ENCODE peak calls at places on chromosomes 1 and 21, in nine cellular contexts. J, D, F, V, N, P, G, T and A are unnamed samples.
A peak's percentile ranks its signal among the peaks of the same experiment; 100 is the strongest.

GRCh38 chr1:245156736-245157505 is 2.1 kb downstream of the KIF26B start:
- DNase-seq in D (peak; percentile 15), P (no peak), J (no peak), G (no peak), N (no peak), V (no peak), F (peak; percentile 69), T (peak; percentile 43), A (no peak)

GRCh38 chr1:7590426-7590790 is 180.7 kb upstream of the VAMP3 start:
- DNase-seq in D (no peak), T (no peak), J (no peak), P (no peak), F (no peak), V (no peak), G (no peak), N (no peak), A (no peak)

GRCh38 chr1:42173961-42174715 is 9.6 kb upstream of the GUCA2A start:
- DNase-seq in F (no peak), V (no peak), T (no peak), P (no peak), G (no peak), J (no peak), N (no peak), D (no peak), A (no peak)

GRCh38 chr1:232438476-232438875 is 191.5 kb downstream of the SIPA1L2 start:
- DNase-seq in D (no peak), F (no peak), V (no peak), J (no peak), P (no peak), T (no peak), N (no peak), G (no peak), A (no peak)

GRCh38 chr1:109156916-109157385 is 43.0 kb downstream of the ELAPOR1 start:
- DNase-seq in J (no peak), P (no peak), F (no peak), V (no peak), D (no peak), T (no peak), G (no peak), N (no peak), A (no peak)

GRCh38 chr1:97137862-97138514 is 416.4 kb downstream of the PTBP2 start:
- DNase-seq in G (peak; percentile 31), P (no peak), N (no peak), F (peak; percentile 16), V (no peak), D (peak; percentile 5), J (peak; percentile 20), T (peak; percentile 22), A (peak; percentile 46)

GRCh38 chr1:238107322-238107721 is 216.6 kb upstream of the ZP4 start:
- DNase-seq in F (no peak), N (no peak), G (no peak), V (no peak), D (no peak), T (no peak), P (no peak), J (no peak), A (no peak)

GRCh38 chr1:31228986-31229385 is 10.7 kb downstream of the NKAIN1 start:
- DNase-seq in P (no peak), V (no peak), F (no peak), G (no peak), N (no peak), D (no peak), J (no peak), T (no peak), A (no peak)

GRCh38 chr1:160007577-160008200 is 24.1 kb downstream of the PIGM start:
- DNase-seq in D (peak; percentile 29), G (peak; percentile 31), F (peak; percentile 9), P (no peak), N (no peak), J (peak; percentile 66), T (no peak), V (no peak), A (no peak)

GRCh38 chr1:173476664-173477285 is 360 bp upstream of the PRDX6 start:
- DNase-seq in F (peak; percentile 94), G (peak; percentile 86), V (peak; percentile 75), P (peak; percentile 99), N (peak; percentile 26), T (peak; percentile 90), J (peak; percentile 85), D (peak; percentile 91), A (peak; percentile 82)

GRCh38 chr1:12174789-12175455 is 8.1 kb downstream of the TNFRSF1B start:
- DNase-seq in J (no peak), V (no peak), G (no peak), F (peak; percentile 53), D (no peak), P (no peak), N (no peak), T (no peak), A (no peak)

GRCh38 chr21:29002442-29003144 is 9.9 kb upstream of the LTN1 start:
- DNase-seq in G (peak; percentile 85), P (peak; percentile 72), N (peak; percentile 84), F (peak; percentile 97), D (peak; percentile 84), J (peak; percentile 89), T (peak; percentile 95), V (peak; percentile 90), A (peak; percentile 95)

GRCh38 chr1:51558375-51558924 is 39.4 kb upstream of the EPS15 start:
- DNase-seq in T (no peak), D (no peak), V (no peak), F (peak; percentile 47), G (peak; percentile 55), P (no peak), J (no peak), N (no peak), A (peak; percentile 91)

GRCh38 chr1:23837905-23838304 is 12.7 kb upstream of the HMGCL start:
- DNase-seq in P (no peak), G (no peak), J (no peak), F (peak; percentile 34), V (no peak), D (no peak), N (no peak), T (no peak), A (no peak)

GRCh38 chr1:232806071-232806510 is 875 bp downstream of the MAP10 start:
- DNase-seq in P (no peak), G (no peak), J (no peak), F (no peak), D (no peak), N (no peak), V (no peak), T (no peak), A (no peak)

GRCh38 chr1:31701137-31701736 is 2.6 kb downstream of the COL16A1 start:
- DNase-seq in J (no peak), T (no peak), V (peak; percentile 15), D (peak; percentile 79), F (peak; percentile 70), P (peak; percentile 71), N (no peak), G (peak; percentile 88), A (peak; percentile 100)

GRCh38 chr21:37337179-37337578 is 29.4 kb upstream of the DYRK1A start:
- DNase-seq in N (no peak), T (no peak), F (no peak), J (no peak), P (no peak), D (no peak), G (no peak), V (no peak), A (no peak)

GRCh38 chr1:203091761-203092330 is 6.0 kb upstream of the MYOG start:
- DNase-seq in D (no peak), F (no peak), J (no peak), P (no peak), N (no peak), G (no peak), V (no peak), T (no peak), A (no peak)

GRCh38 chr1:1321477-1321876 is 3.0 kb downstream of the INTS11 start:
- DNase-seq in G (no peak), V (no peak), J (no peak), D (no peak), F (no peak), N (no peak), P (no peak), T (no peak), A (no peak)

GRCh38 chr1:28553229-28553930 is 495 bp downstream of the TRNAU1AP start:
- DNase-seq in D (peak; percentile 38), J (no peak), P (no peak), G (no peak), V (peak; percentile 8), T (peak; percentile 62), N (peak; percentile 16), F (peak; percentile 61), A (peak; percentile 48)

GRCh38 chr1:27864264-27864895 is 8.0 kb upstream of the THEMIS2 start:
- DNase-seq in T (no peak), G (no peak), V (no peak), N (no peak), F (peak; percentile 64), P (no peak), J (no peak), D (no peak), A (no peak)

GRCh38 chr21:34795152-34796141 is 126.7 kb downstream of the CLIC6 start:
- DNase-seq in D (peak; percentile 28), N (no peak), T (no peak), G (peak; percentile 97), F (no peak), V (no peak), J (no peak), P (no peak), A (peak; percentile 71)

GRCh38 chr1:224212618-224213037 is 29.6 kb downstream of the DEGS1 start:
- DNase-seq in P (no peak), F (peak; percentile 55), G (no peak), J (no peak), T (peak; percentile 28), V (no peak), D (no peak), N (no peak), A (no peak)

GRCh38 chr1:86760199-86760598 is 55.8 kb downstream of the SH3GLB1 start:
- DNase-seq in F (no peak), G (no peak), T (no peak), N (no peak), D (no peak), J (no peak), P (no peak), V (no peak), A (no peak)

GRCh38 chr21:31409849-31410762 is 66.0 kb upstream of the TIAM1 start:
- DNase-seq in N (no peak), T (no peak), D (no peak), J (no peak), G (no peak), F (no peak), P (no peak), V (no peak), A (no peak)

GRCh38 chr1:196660912-196661311 is 9.1 kb downstream of the CFH start:
- DNase-seq in T (no peak), N (no peak), F (no peak), G (peak; percentile 35), J (peak; percentile 23), P (no peak), D (peak; percentile 36), V (no peak), A (no peak)

GRCh38 chr1:59506952-59507351 is 210.1 kb downstream of the FGGY start:
- DNase-seq in J (no peak), N (no peak), G (no peak), D (no peak), F (no peak), V (no peak), T (no peak), P (no peak), A (no peak)

GRCh38 chr1:165637427-165637826 is 6.4 kb downstream of the MGST3 start:
- DNase-seq in N (no peak), T (no peak), J (no peak), P (no peak), D (no peak), V (no peak), G (no peak), F (no peak), A (no peak)